ENCODE peak calls at places on chromosomes 2 and 18, in nine cellular contexts. One of them, this sample, is unnamed.

GRCh38 chr2:236998758-236999157 is 86.9 kb upstream of the COPS8 start:
- DNase-seq in fibroblast of the aortic adventitia: no peak
- DNase-seq in AG04449: no peak
- DNase-seq in AG09309: no peak
- DNase-seq in cardiac muscle cell: no peak
- DNase-seq in tibial artery: no peak
- DNase-seq in transverse colon: no peak
- DNase-seq in left ventricle myocardium inferior: no peak
- DNase-seq in CD8-positive, alpha-beta T cell: no peak
- DNase-seq in this sample: no peak

GRCh38 chr2:231207734-231208133 is 9.3 kb downstream of the ARMC9 start:
- DNase-seq in AG09309: no peak
- DNase-seq in transverse colon: no peak
- DNase-seq in cardiac muscle cell: no peak
- DNase-seq in CD8-positive, alpha-beta T cell: no peak
- DNase-seq in tibial artery: no peak
- DNase-seq in AG04449: no peak
- DNase-seq in left ventricle myocardium inferior: no peak
- DNase-seq in fibroblast of the aortic adventitia: no peak
- DNase-seq in this sample: no peak

GRCh38 chr2:128786800-128787478 is 468.3 kb upstream of the HS6ST1 start:
- DNase-seq in left ventricle myocardium inferior: no peak
- DNase-seq in AG09309: no peak
- DNase-seq in tibial artery: no peak
- DNase-seq in AG04449: no peak
- DNase-seq in CD8-positive, alpha-beta T cell: no peak
- DNase-seq in transverse colon: no peak
- DNase-seq in fibroblast of the aortic adventitia: no peak
- DNase-seq in cardiac muscle cell: no peak
- DNase-seq in this sample: peak

GRCh38 chr18:61199131-61199903 is 133.9 kb upstream of the CDH20 start:
- DNase-seq in AG04449: peak
- DNase-seq in cardiac muscle cell: no peak
- DNase-seq in CD8-positive, alpha-beta T cell: no peak
- DNase-seq in left ventricle myocardium inferior: no peak
- DNase-seq in transverse colon: no peak
- DNase-seq in fibroblast of the aortic adventitia: peak
- DNase-seq in AG09309: no peak
- DNase-seq in tibial artery: no peak
- DNase-seq in this sample: peak

GRCh38 chr2:39068757-39069515 is 51.9 kb downstream of the SOS1 start:
- DNase-seq in transverse colon: no peak
- DNase-seq in AG04449: no peak
- DNase-seq in cardiac muscle cell: peak
- DNase-seq in fibroblast of the aortic adventitia: peak
- DNase-seq in AG09309: no peak
- DNase-seq in CD8-positive, alpha-beta T cell: no peak
- DNase-seq in left ventricle myocardium inferior: no peak
- DNase-seq in tibial artery: no peak
- DNase-seq in this sample: peak

GRCh38 chr2:144947709-144948037 is 427.8 kb upstream of the ZEB2 start:
- DNase-seq in AG09309: no peak
- DNase-seq in AG04449: no peak
- DNase-seq in CD8-positive, alpha-beta T cell: no peak
- DNase-seq in fibroblast of the aortic adventitia: no peak
- DNase-seq in tibial artery: no peak
- DNase-seq in transverse colon: no peak
- DNase-seq in cardiac muscle cell: no peak
- DNase-seq in left ventricle myocardium inferior: no peak
- DNase-seq in this sample: no peak

GRCh38 chr2:81276595-81276994 is 972.0 kb upstream of the LRRTM1 start:
- DNase-seq in left ventricle myocardium inferior: no peak
- DNase-seq in tibial artery: no peak
- DNase-seq in AG04449: no peak
- DNase-seq in cardiac muscle cell: no peak
- DNase-seq in CD8-positive, alpha-beta T cell: no peak
- DNase-seq in transverse colon: no peak
- DNase-seq in fibroblast of the aortic adventitia: no peak
- DNase-seq in AG09309: no peak
- DNase-seq in this sample: no peak

GRCh38 chr2:145836986-145837385 is 1317.1 kb upstream of the ZEB2 start:
- DNase-seq in left ventricle myocardium inferior: no peak
- DNase-seq in CD8-positive, alpha-beta T cell: no peak
- DNase-seq in AG04449: no peak
- DNase-seq in tibial artery: no peak
- DNase-seq in cardiac muscle cell: no peak
- DNase-seq in transverse colon: no peak
- DNase-seq in AG09309: no peak
- DNase-seq in fibroblast of the aortic adventitia: no peak
- DNase-seq in this sample: no peak

GRCh38 chr18:44958450-44958849 is 277.8 kb downstream of the SETBP1 start:
- DNase-seq in cardiac muscle cell: no peak
- DNase-seq in transverse colon: no peak
- DNase-seq in AG04449: no peak
- DNase-seq in tibial artery: no peak
- DNase-seq in CD8-positive, alpha-beta T cell: no peak
- DNase-seq in AG09309: peak
- DNase-seq in left ventricle myocardium inferior: no peak
- DNase-seq in fibroblast of the aortic adventitia: peak
- DNase-seq in this sample: no peak

GRCh38 chr2:179082697-179083096 is 32.8 kb upstream of the CCDC141 start:
- DNase-seq in cardiac muscle cell: no peak
- DNase-seq in tibial artery: no peak
- DNase-seq in transverse colon: no peak
- DNase-seq in left ventricle myocardium inferior: no peak
- DNase-seq in AG04449: no peak
- DNase-seq in AG09309: no peak
- DNase-seq in fibroblast of the aortic adventitia: no peak
- DNase-seq in CD8-positive, alpha-beta T cell: no peak
- DNase-seq in this sample: no peak

GRCh38 chr18:35355140-35355618 is 11.0 kb upstream of the ZNF24 start:
- DNase-seq in tibial artery: peak
- DNase-seq in CD8-positive, alpha-beta T cell: peak
- DNase-seq in AG04449: peak
- DNase-seq in fibroblast of the aortic adventitia: peak
- DNase-seq in transverse colon: peak
- DNase-seq in cardiac muscle cell: peak
- DNase-seq in left ventricle myocardium inferior: peak
- DNase-seq in AG09309: no peak
- DNase-seq in this sample: peak

GRCh38 chr18:53771664-53772063 is 452.8 kb downstream of the MBD2 start:
- DNase-seq in transverse colon: no peak
- DNase-seq in CD8-positive, alpha-beta T cell: no peak
- DNase-seq in cardiac muscle cell: no peak
- DNase-seq in tibial artery: no peak
- DNase-seq in AG04449: no peak
- DNase-seq in AG09309: no peak
- DNase-seq in fibroblast of the aortic adventitia: no peak
- DNase-seq in left ventricle myocardium inferior: no peak
- DNase-seq in this sample: no peak

GRCh38 chr2:10634495-10634894 is 55.3 kb downstream of the NOL10 start:
- DNase-seq in fibroblast of the aortic adventitia: no peak
- DNase-seq in AG09309: no peak
- DNase-seq in cardiac muscle cell: no peak
- DNase-seq in transverse colon: no peak
- DNase-seq in left ventricle myocardium inferior: no peak
- DNase-seq in tibial artery: no peak
- DNase-seq in AG04449: no peak
- DNase-seq in CD8-positive, alpha-beta T cell: no peak
- DNase-seq in this sample: no peak

GRCh38 chr2:69848186-69848790 is 18.8 kb downstream of the GMCL1 start:
- DNase-seq in cardiac muscle cell: no peak
- DNase-seq in AG09309: no peak
- DNase-seq in fibroblast of the aortic adventitia: no peak
- DNase-seq in AG04449: no peak
- DNase-seq in transverse colon: no peak
- DNase-seq in left ventricle myocardium inferior: no peak
- DNase-seq in tibial artery: no peak
- DNase-seq in CD8-positive, alpha-beta T cell: no peak
- DNase-seq in this sample: no peak

GRCh38 chr18:21996261-21996892 is 173.0 kb upstream of the GATA6 start:
- DNase-seq in AG09309: no peak
- DNase-seq in left ventricle myocardium inferior: no peak
- DNase-seq in transverse colon: peak
- DNase-seq in cardiac muscle cell: no peak
- DNase-seq in AG04449: no peak
- DNase-seq in CD8-positive, alpha-beta T cell: no peak
- DNase-seq in tibial artery: no peak
- DNase-seq in fibroblast of the aortic adventitia: peak
- DNase-seq in this sample: peak

GRCh38 chr2:18771212-18771611 is 181.8 kb upstream of the NT5C1B start:
- DNase-seq in AG04449: no peak
- DNase-seq in transverse colon: no peak
- DNase-seq in tibial artery: no peak
- DNase-seq in CD8-positive, alpha-beta T cell: no peak
- DNase-seq in fibroblast of the aortic adventitia: peak
- DNase-seq in cardiac muscle cell: no peak
- DNase-seq in left ventricle myocardium inferior: no peak
- DNase-seq in AG09309: no peak
- DNase-seq in this sample: no peak

GRCh38 chr2:47869859-47870258 is 36.4 kb downstream of the FBXO11 start:
- DNase-seq in transverse colon: no peak
- DNase-seq in AG04449: no peak
- DNase-seq in CD8-positive, alpha-beta T cell: no peak
- DNase-seq in cardiac muscle cell: no peak
- DNase-seq in AG09309: no peak
- DNase-seq in left ventricle myocardium inferior: no peak
- DNase-seq in fibroblast of the aortic adventitia: peak
- DNase-seq in tibial artery: no peak
- DNase-seq in this sample: peak

GRCh38 chr18:13539050-13539449 is 187.3 kb downstream of the FAM210A start:
- DNase-seq in cardiac muscle cell: no peak
- DNase-seq in AG04449: no peak
- DNase-seq in fibroblast of the aortic adventitia: no peak
- DNase-seq in tibial artery: no peak
- DNase-seq in transverse colon: peak
- DNase-seq in left ventricle myocardium inferior: no peak
- DNase-seq in CD8-positive, alpha-beta T cell: peak
- DNase-seq in AG09309: no peak
- DNase-seq in this sample: no peak

GRCh38 chr18:47844828-47845227 is 85.6 kb downstream of the SMAD2 start:
- DNase-seq in cardiac muscle cell: no peak
- DNase-seq in AG09309: no peak
- DNase-seq in fibroblast of the aortic adventitia: no peak
- DNase-seq in tibial artery: no peak
- DNase-seq in CD8-positive, alpha-beta T cell: no peak
- DNase-seq in AG04449: no peak
- DNase-seq in transverse colon: no peak
- DNase-seq in left ventricle myocardium inferior: no peak
- DNase-seq in this sample: no peak

GRCh38 chr2:165621086-165621560 is 151.6 kb downstream of the CSRNP3 start:
- DNase-seq in tibial artery: no peak
- DNase-seq in cardiac muscle cell: no peak
- DNase-seq in left ventricle myocardium inferior: no peak
- DNase-seq in CD8-positive, alpha-beta T cell: no peak
- DNase-seq in AG04449: no peak
- DNase-seq in AG09309: no peak
- DNase-seq in fibroblast of the aortic adventitia: peak
- DNase-seq in transverse colon: no peak
- DNase-seq in this sample: peak

DNA sequence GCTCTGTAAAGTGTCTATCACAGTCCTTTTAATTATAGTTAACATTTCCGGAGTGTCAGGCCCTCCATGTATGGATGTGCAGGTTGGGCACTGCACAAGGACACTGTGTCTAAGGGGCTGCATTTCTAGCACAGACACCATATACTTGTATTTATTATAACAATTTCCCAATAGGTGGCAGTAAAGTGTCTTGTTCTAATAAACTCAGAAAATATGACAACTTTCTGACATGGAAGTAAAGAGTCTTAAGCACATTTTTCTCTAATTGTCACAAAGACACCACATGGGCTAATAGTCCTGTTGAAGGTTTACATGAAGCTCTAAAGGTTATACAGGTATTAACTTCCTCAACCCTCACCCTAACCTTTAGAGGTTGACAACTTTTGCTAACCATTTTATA is 156.6 kb downstream of the DYSF start:
- DNase-seq in AG09309: peak
- DNase-seq in fibroblast of the aortic adventitia: peak
- DNase-seq in left ventricle myocardium inferior: no peak
- DNase-seq in AG04449: peak
- DNase-seq in CD8-positive, alpha-beta T cell: no peak
- DNase-seq in cardiac muscle cell: no peak
- DNase-seq in transverse colon: no peak
- DNase-seq in tibial artery: no peak
- DNase-seq in this sample: peak
- TF ChIP-seq CTCF in AG09309: peak
- TF ChIP-seq CTCF in fibroblast of the aortic adventitia: peak
- TF ChIP-seq CTCF in left ventricle myocardium inferior: peak
- TF ChIP-seq CTCF in AG04449: peak
- TF ChIP-seq CTCF in CD8-positive, alpha-beta T cell: no peak
- TF ChIP-seq CTCF in cardiac muscle cell: peak
- TF ChIP-seq CTCF in transverse colon: no peak
- TF ChIP-seq CTCF in tibial artery: peak
- TF ChIP-seq CTCF in this sample: peak

DNA sequence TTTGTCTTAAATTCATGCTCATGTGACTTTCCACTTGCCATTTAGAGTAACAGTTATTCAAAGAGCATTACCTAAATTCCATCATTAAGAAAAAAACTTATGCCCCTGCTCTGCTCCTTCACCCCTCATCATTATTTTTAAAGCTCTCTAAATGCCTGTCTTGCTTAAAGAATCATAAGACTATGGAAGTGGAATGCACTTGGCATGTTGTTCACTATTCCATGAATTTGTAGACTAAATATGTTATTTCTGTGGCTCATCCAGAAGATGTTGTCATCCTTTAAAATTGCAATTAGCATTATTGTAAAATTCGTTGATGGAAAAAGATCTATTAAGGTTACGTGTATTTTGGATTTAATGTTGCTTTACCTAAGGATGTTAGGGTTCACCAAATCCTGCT is 61.8 kb downstream of the FMNL2 start:
- DNase-seq in fibroblast of the aortic adventitia: peak
- DNase-seq in left ventricle myocardium inferior: no peak
- DNase-seq in AG04449: no peak
- DNase-seq in tibial artery: no peak
- DNase-seq in AG09309: no peak
- DNase-seq in CD8-positive, alpha-beta T cell: no peak
- DNase-seq in transverse colon: no peak
- DNase-seq in cardiac muscle cell: no peak
- DNase-seq in this sample: no peak
- H3K4me3 ChIP-seq in fibroblast of the aortic adventitia: no peak
- H3K4me3 ChIP-seq in left ventricle myocardium inferior: no peak
- H3K4me3 ChIP-seq in AG04449: no peak
- H3K4me3 ChIP-seq in tibial artery: peak
- H3K4me3 ChIP-seq in AG09309: no peak
- H3K4me3 ChIP-seq in CD8-positive, alpha-beta T cell: no peak
- H3K4me3 ChIP-seq in transverse colon: no peak
- H3K4me3 ChIP-seq in cardiac muscle cell: no peak
- H3K4me3 ChIP-seq in this sample: no peak

GRCh38 chr2:203535078-203535783 is at the start of gene RAPH1:
- DNase-seq in fibroblast of the aortic adventitia: peak
- DNase-seq in AG04449: no peak
- DNase-seq in CD8-positive, alpha-beta T cell: peak
- DNase-seq in cardiac muscle cell: peak
- DNase-seq in AG09309: peak
- DNase-seq in transverse colon: peak
- DNase-seq in left ventricle myocardium inferior: peak
- DNase-seq in tibial artery: peak
- DNase-seq in this sample: peak
- TF ChIP-seq CTCF in fibroblast of the aortic adventitia: no peak
- TF ChIP-seq CTCF in AG04449: no peak
- TF ChIP-seq CTCF in CD8-positive, alpha-beta T cell: no peak
- TF ChIP-seq CTCF in cardiac muscle cell: no peak
- TF ChIP-seq CTCF in AG09309: no peak
- TF ChIP-seq CTCF in transverse colon: no peak
- TF ChIP-seq CTCF in left ventricle myocardium inferior: no peak
- TF ChIP-seq CTCF in tibial artery: peak
- TF ChIP-seq CTCF in this sample: no peak

GRCh38 chr18:58862851-58863538 is 1.7 kb upstream of the ZNF532 start:
- DNase-seq in transverse colon: peak
- DNase-seq in left ventricle myocardium inferior: peak
- DNase-seq in cardiac muscle cell: no peak
- DNase-seq in CD8-positive, alpha-beta T cell: no peak
- DNase-seq in AG09309: no peak
- DNase-seq in fibroblast of the aortic adventitia: peak
- DNase-seq in tibial artery: peak
- DNase-seq in AG04449: no peak
- DNase-seq in this sample: peak
- H3K4me3 ChIP-seq in transverse colon: peak
- H3K4me3 ChIP-seq in left ventricle myocardium inferior: peak
- H3K4me3 ChIP-seq in cardiac muscle cell: peak
- H3K4me3 ChIP-seq in CD8-positive, alpha-beta T cell: no peak
- H3K4me3 ChIP-seq in AG09309: peak
- H3K4me3 ChIP-seq in fibroblast of the aortic adventitia: peak
- H3K4me3 ChIP-seq in tibial artery: peak
- H3K4me3 ChIP-seq in AG04449: peak
- H3K4me3 ChIP-seq in this sample: peak